ENCODE peak calls at places on chromosomes 3 and 15, in six cellular contexts. B is mesothelial cell of epicardium, Y is Panc1, F is tibial artery, J is BE2C, P is GM20000. U is an unnamed sample.

GRCh38 chr3:170426240-170426797 is 7.7 kb downstream of the CLDN11 start:
- DNase-seq in B (no peak), Y (no peak), F (no peak), J (no peak), P (no peak), U (no peak)

GRCh38 chr15:95872366-95872771 is 458.1 kb upstream of the NR2F2 start:
- DNase-seq in B (no peak), Y (no peak), F (no peak), J (no peak), P (no peak), U (no peak)

GRCh38 chr15:71261934-71262333 is 146.7 kb downstream of the THSD4 start:
- DNase-seq in B (no peak), Y (no peak), F (no peak), J (no peak), P (no peak), U (no peak)

GRCh38 chr3:66344846-66345578 is 124.2 kb downstream of the SLC25A26 start:
- DNase-seq in B (no peak), Y (no peak), F (no peak), J (no peak), P (no peak), U (no peak)

GRCh38 chr15:69265347-69265955 is 33.3 kb upstream of the PAQR5 start:
- DNase-seq in B (no peak), Y (no peak), F (no peak), J (no peak), P (no peak), U (no peak)

GRCh38 chr3:57956119-57956832 is 51.9 kb upstream of the FLNB start:
- DNase-seq in B (no peak), Y (no peak), F (no peak), J (no peak), P (no peak), U (no peak)

GRCh38 chr3:46360904-46361303 is 7.0 kb downstream of the CCR2 start:
- DNase-seq in B (no peak), Y (no peak), F (no peak), J (no peak), P (no peak), U (no peak)

GRCh38 chr15:66587749-66588148 is 22.0 kb upstream of the LCTL start:
- DNase-seq in B (no peak), Y (no peak), F (no peak), J (no peak), P (no peak), U (no peak)

GRCh38 chr15:100661161-100661560 is 58.8 kb downstream of the ASB7 start:
- DNase-seq in B (no peak), Y (no peak), F (peak; percentile 45), J (no peak), P (no peak), U (no peak)

GRCh38 chr3:184229424-184230080 is at the start of gene VWA5B2:
- DNase-seq in B (peak; percentile 72), Y (no peak), F (no peak), J (peak; percentile 87), P (peak; percentile 96), U (peak; percentile 90)

GRCh38 chr3:101179637-101180036 is 140.7 kb downstream of the IMPG2 start:
- DNase-seq in B (no peak), Y (no peak), F (no peak), J (peak; percentile 9), P (no peak), U (no peak)

GRCh38 chr3:79910337-79910736 is 142.5 kb upstream of the ROBO1 start:
- DNase-seq in B (no peak), Y (no peak), F (no peak), J (no peak), P (no peak), U (no peak)

GRCh38 chr15:38795471-38796245 is 231.0 kb upstream of the RASGRP1 start:
- DNase-seq in B (no peak), Y (no peak), F (no peak), J (no peak), P (no peak), U (no peak)

GRCh38 chr3:99637381-99638111 is 848 bp upstream of the COL8A1 start:
- DNase-seq in B (peak; percentile 42), Y (peak; percentile 39), F (peak; percentile 73), J (no peak), P (no peak), U (no peak)

GRCh38 chr3:21665444-21665843 is 85.6 kb downstream of the ZNF385D start:
- DNase-seq in B (no peak), Y (no peak), F (no peak), J (no peak), P (no peak), U (no peak)

GRCh38 chr3:184659797-184660301 is 52.0 kb downstream of the MAGEF1 start:
- DNase-seq in B (no peak), Y (no peak), F (no peak), J (peak; percentile 37), P (no peak), U (no peak)

GRCh38 chr3:194365978-194366490 is 3.5 kb downstream of the LRRC15 start:
- DNase-seq in B (no peak), Y (no peak), F (no peak), J (no peak), P (no peak), U (no peak)

GRCh38 chr3:63199606-63200005 is 78.5 kb upstream of the SYNPR start:
- DNase-seq in B (no peak), Y (no peak), F (no peak), J (no peak), P (no peak), U (no peak)

GRCh38 chr3:10530241-10530640 is 24.9 kb upstream of the ATP2B2 start:
- DNase-seq in B (peak; percentile 17), Y (no peak), F (no peak), J (no peak), P (no peak), U (no peak)

GRCh38 chr3:187744169-187745151 is 808 bp downstream of the BCL6 start:
- DNase-seq in B (peak; percentile 61), Y (no peak), F (peak; percentile 77), J (peak; percentile 46), P (no peak), U (no peak)

GRCh38 chr3:25386686-25387271 is 41.3 kb upstream of the RARB start:
- DNase-seq in B (no peak), Y (no peak), F (no peak), J (no peak), P (no peak), U (no peak)

GRCh38 chr15:40340740-40341400 is at the start of gene CCDC9B:
- DNase-seq in B (peak; percentile 82), Y (no peak), F (peak; percentile 99), J (peak; percentile 94), P (no peak), U (no peak)

GRCh38 chr3:38840987-38841386 is 25.0 kb upstream of the SCN10A start:
- DNase-seq in B (no peak), Y (no peak), F (no peak), J (no peak), P (no peak), U (no peak)
- TF ChIP-seq CTCF in B (no peak), Y (no peak), F (no peak), J (no peak), P (no peak), U (no peak)

DNA sequence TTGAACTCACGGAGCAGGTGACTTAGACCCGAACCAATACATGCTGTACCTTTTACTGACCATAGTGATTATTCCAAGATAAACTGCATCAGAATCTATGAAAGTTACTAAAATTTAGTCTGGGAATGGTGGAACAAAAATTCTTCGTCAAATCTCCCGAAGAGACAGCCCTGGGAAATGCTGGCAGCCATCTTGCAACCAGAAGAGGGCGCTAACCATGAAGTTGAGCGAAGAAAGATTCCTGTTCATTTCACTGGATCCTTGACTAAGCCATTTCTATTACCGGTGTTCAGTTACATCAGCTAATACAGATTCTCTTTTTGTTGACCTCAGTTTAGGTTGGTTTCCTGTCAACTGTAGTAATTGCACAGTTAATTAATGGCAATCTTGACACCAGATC is 199.6 kb downstream of the SLC9A9 start:
- DNase-seq in B (no peak), Y (no peak), F (no peak), J (peak; percentile 32), P (no peak), U (no peak)
- TF ChIP-seq CTCF in B (peak; percentile 30), Y (peak; percentile 58), F (no peak), J (peak; percentile 63), P (no peak), U (no peak)

GRCh38 chr3:151544164-151544548 is 83.3 kb upstream of the IGSF10 start:
- DNase-seq in B (no peak), Y (no peak), F (no peak), J (no peak), P (no peak), U (no peak)
- TF ChIP-seq CTCF in B (no peak), Y (no peak), F (no peak), J (no peak), P (no peak), U (no peak)

DNA sequence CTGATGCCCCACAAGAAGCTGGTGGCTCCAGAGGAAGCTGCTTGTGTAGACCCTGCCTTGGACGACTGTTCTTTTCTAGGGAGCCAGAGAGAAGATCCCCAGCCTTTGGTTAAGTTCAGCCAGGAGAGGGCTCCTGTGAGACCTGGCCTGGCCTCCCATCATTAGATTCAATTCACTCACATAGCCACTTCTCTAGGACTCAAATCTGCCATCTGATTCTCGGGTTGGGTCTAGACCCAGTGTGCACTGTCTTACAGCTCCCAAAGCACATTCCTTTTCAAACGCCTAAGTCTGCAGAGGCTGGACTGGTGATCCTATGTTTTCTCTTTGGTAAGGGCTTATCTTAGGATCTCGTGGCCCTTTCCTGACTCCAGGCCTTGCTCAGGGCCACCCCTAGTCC is 81.7 kb upstream of the NPHP3 start:
- DNase-seq in B (no peak), Y (no peak), F (no peak), J (peak; percentile 22), P (no peak), U (no peak)
- TF ChIP-seq CTCF in B (no peak), Y (peak; percentile 34), F (no peak), J (peak; percentile 63), P (no peak), U (no peak)

U was measured in GM10248.